ENCODE peak calls at places on chromosomes 1 and 21, in ten cellular contexts. Z is CD8-positive, alpha-beta T cell; I is T47D; J is stimulated activated CD4-positive, alpha-beta T cell treated with anti-CD3 and anti-CD28 coated beads, Interleukin-2, amount 100 ng/mL, for 4 hours; L is T-helper 1 cell; O is HFF-Myc; C is GM03348; R is AG09319; S is activated naive CD8-positive, alpha-beta T cell treated with anti-CD3 and anti-CD28 coated beads for 36 hours; N is H9. V is an unnamed sample.

GRCh38 chr1:33295450-33296081 is 25.3 kb downstream of the A3GALT2 start:
- DNase-seq in C (peak), O (peak), J (peak), L (peak), S (peak), Z (peak), R (peak), I (peak), N (peak), V (peak)

GRCh38 chr1:17957588-17958267 is 149.9 kb upstream of the IGSF21 start:
- DNase-seq in R (no peak), Z (no peak), O (no peak), S (no peak), N (no peak), I (no peak), C (peak), J (no peak), L (no peak), V (no peak)

GRCh38 chr1:117128323-117129079 is 7.0 kb upstream of the TRIM45 start:
- DNase-seq in S (no peak), C (peak), Z (no peak), O (no peak), N (no peak), I (peak), R (no peak), L (no peak), J (no peak), V (no peak)

GRCh38 chr21:43902441-43902840 is 37.4 kb downstream of the AGPAT3 start:
- DNase-seq in C (no peak), L (no peak), O (peak), Z (no peak), N (no peak), S (no peak), I (no peak), R (no peak), J (no peak), V (no peak)

GRCh38 chr21:25079053-25079452 is 528.2 kb downstream of the MRPL39 start:
- DNase-seq in O (no peak), I (no peak), J (no peak), Z (no peak), S (no peak), C (no peak), L (no peak), R (no peak), N (no peak), V (no peak)

GRCh38 chr1:43315963-43316737 is 15.4 kb downstream of the TIE1 start:
- DNase-seq in Z (no peak), R (no peak), J (no peak), I (no peak), C (no peak), S (no peak), O (no peak), L (no peak), N (no peak), V (no peak)

GRCh38 chr1:29675481-29676263 is 439.4 kb downstream of the PTPRU start:
- DNase-seq in L (no peak), J (no peak), Z (no peak), N (peak), O (no peak), I (no peak), S (no peak), R (no peak), C (no peak), V (no peak)

GRCh38 chr1:25522240-25522639 is 21.2 kb upstream of the LDLRAP1 start:
- DNase-seq in C (no peak), J (no peak), R (no peak), L (no peak), I (no peak), O (no peak), Z (no peak), S (no peak), N (no peak), V (no peak)

GRCh38 chr1:43935711-43936427 is 2.3 kb downstream of the ARTN start:
- DNase-seq in O (no peak), C (no peak), N (peak), J (no peak), R (no peak), S (no peak), I (peak), L (no peak), Z (no peak), V (no peak)

GRCh38 chr1:219438386-219438785 is 174.5 kb downstream of the ZC3H11B start:
- DNase-seq in S (no peak), N (no peak), J (no peak), O (no peak), L (no peak), C (no peak), Z (no peak), I (no peak), R (no peak), V (no peak)

GRCh38 chr1:174920093-174920492 is 79.7 kb upstream of the CACYBP start:
- DNase-seq in L (no peak), C (no peak), N (no peak), J (no peak), R (no peak), O (no peak), Z (no peak), S (no peak), I (no peak), V (no peak)

GRCh38 chr1:38064232-38064903 is 17.8 kb upstream of the POU3F1 start:
- DNase-seq in N (no peak), L (no peak), J (no peak), Z (no peak), R (no peak), S (no peak), I (no peak), O (peak), C (peak), V (no peak)

GRCh38 chr21:34022557-34023335 is 50.6 kb upstream of the MRPS6 start:
- DNase-seq in R (no peak), C (no peak), L (no peak), S (peak), N (no peak), J (peak), O (no peak), Z (peak), I (no peak), V (peak)

GRCh38 chr1:55504306-55504706 is 289.1 kb upstream of the USP24 start:
- DNase-seq in L (no peak), S (no peak), N (no peak), C (no peak), I (no peak), O (no peak), Z (no peak), J (no peak), R (no peak), V (no peak)

GRCh38 chr1:53069663-53070327 is 7.8 kb downstream of the PODN start:
- DNase-seq in L (no peak), S (no peak), R (no peak), C (no peak), O (no peak), N (peak), I (no peak), J (no peak), Z (no peak), V (no peak)

GRCh38 chr1:53956308-53957168 is 10.4 kb downstream of the LRRC42 start:
- DNase-seq in S (no peak), L (no peak), O (no peak), Z (no peak), I (no peak), C (no peak), J (no peak), R (no peak), N (no peak), V (no peak)

GRCh38 chr1:9442266-9442846 is 96.9 kb upstream of the SLC25A33 start:
- DNase-seq in S (no peak), R (no peak), C (no peak), I (no peak), Z (no peak), N (no peak), L (no peak), J (no peak), O (no peak), V (no peak)

GRCh38 chr1:107702946-107703571 is 261.9 kb downstream of the VAV3 start:
- DNase-seq in I (peak), Z (no peak), S (no peak), L (no peak), R (no peak), N (no peak), C (peak), O (no peak), J (no peak), V (no peak)

V was measured in GDM1.